ENCODE peak calls at places on chromosome 14, in six cellular contexts. F, T, C, W, A and Y are unnamed samples.

GRCh38 chr14:28630100-28630499 is 136.5 kb upstream of the FOXG1 start:
- DNase-seq in F (no peak), T (no peak), C (no peak), W (no peak), A (no peak), Y (no peak)

GRCh38 chr14:104749111-104749649 is 3.8 kb upstream of the SIVA1 start:
- DNase-seq in F (no peak), T (peak; percentile 68), C (no peak), W (peak; percentile 65), A (peak; percentile 90), Y (no peak)

GRCh38 chr14:46819117-46819516 is 167.5 kb upstream of the RPL10L start:
- DNase-seq in F (no peak), T (no peak), C (no peak), W (no peak), A (no peak), Y (no peak)

GRCh38 chr14:77043177-77043983 is 14.9 kb upstream of the IRF2BPL start:
- DNase-seq in F (no peak), T (no peak), C (no peak), W (peak; percentile 81), A (no peak), Y (peak; percentile 38)

GRCh38 chr14:65872536-65872935 is 460.0 kb downstream of the FUT8 start:
- DNase-seq in F (no peak), T (no peak), C (no peak), W (peak; percentile 18), A (no peak), Y (no peak)

GRCh38 chr14:26687438-26687837 is 89.6 kb upstream of the NOVA1 start:
- DNase-seq in F (no peak), T (no peak), C (no peak), W (no peak), A (no peak), Y (no peak)

GRCh38 chr14:94042433-94043091 is 16.4 kb downstream of the OTUB2 start:
- DNase-seq in F (no peak), T (no peak), C (no peak), W (no peak), A (no peak), Y (no peak)

GRCh38 chr14:90677484-90678045 is 138.7 kb downstream of the TTC7B start:
- DNase-seq in F (peak; percentile 21), T (no peak), C (no peak), W (peak; percentile 81), A (no peak), Y (no peak)

GRCh38 chr14:70808402-70809237 is 693 bp downstream of the MAP3K9 start:
- DNase-seq in F (peak; percentile 39), T (peak; percentile 60), C (peak; percentile 49), W (peak; percentile 36), A (no peak), Y (peak; percentile 43)

GRCh38 chr14:101598159-101598558 is 36.9 kb downstream of the DIO3 start:
- DNase-seq in F (no peak), T (peak; percentile 1), C (no peak), W (no peak), A (no peak), Y (no peak)

GRCh38 chr14:100299238-100299560 is 7.0 kb downstream of the SLC25A29 start:
- DNase-seq in F (no peak), T (no peak), C (no peak), W (no peak), A (no peak), Y (no peak)

GRCh38 chr14:49849213-49849847 is 3.3 kb downstream of the NEMF start:
- DNase-seq in F (no peak), T (no peak), C (no peak), W (peak; percentile 20), A (no peak), Y (no peak)

GRCh38 chr14:104435147-104436046 is 144.2 kb upstream of the C14orf180 start:
- DNase-seq in F (no peak), T (no peak), C (peak; percentile 4), W (no peak), A (no peak), Y (no peak)

GRCh38 chr14:101001311-101002069 is 98.0 kb upstream of the RTL1 start:
- DNase-seq in F (no peak), T (no peak), C (no peak), W (peak; percentile 47), A (peak; percentile 84), Y (no peak)

GRCh38 chr14:71430321-71431168 is 501.7 kb upstream of the RGS6 start:
- DNase-seq in F (no peak), T (no peak), C (no peak), W (no peak), A (no peak), Y (no peak)

GRCh38 chr14:74638970-74639369 is 26.9 kb upstream of the LTBP2 start:
- DNase-seq in F (no peak), T (no peak), C (no peak), W (peak; percentile 64), A (no peak), Y (no peak)

GRCh38 chr14:104777808-104778249 is 17.7 kb downstream of the AKT1 start:
- DNase-seq in F (no peak), T (no peak), C (no peak), W (no peak), A (no peak), Y (no peak)

GRCh38 chr14:73374218-73374617 is 84.1 kb downstream of the NUMB start:
- DNase-seq in F (no peak), T (no peak), C (no peak), W (no peak), A (no peak), Y (no peak)

GRCh38 chr14:73372529-73372928 is 85.8 kb downstream of the NUMB start:
- DNase-seq in F (no peak), T (no peak), C (no peak), W (no peak), A (no peak), Y (no peak)

GRCh38 chr14:73381379-73382013 is 76.8 kb downstream of the NUMB start:
- DNase-seq in F (no peak), T (no peak), C (no peak), W (no peak), A (no peak), Y (no peak)

GRCh38 chr14:73376585-73376984 is 81.8 kb downstream of the NUMB start:
- DNase-seq in F (no peak), T (no peak), C (no peak), W (no peak), A (no peak), Y (no peak)
- H3K4me3 ChIP-seq in F (no peak overlapping the region), T (no peak overlapping the region), C (no peak overlapping the region), W (no peak overlapping the region), A (no peak overlapping the region), Y (no peak overlapping the region)

GRCh38 chr14:22796087-22796707 is 19.0 kb downstream of the SLC7A7 start:
- DNase-seq in F (no peak), T (no peak), C (no peak), W (no peak), A (no peak), Y (no peak)
- H3K36me3 ChIP-seq in F (no peaks in the 10 kb centered on the region), T (no peaks in the 10 kb centered on the region), C (no peaks in the 10 kb centered on the region), W (no peaks in the 10 kb centered on the region), A (no peaks in the 10 kb centered on the region), Y (no peaks in the 10 kb centered on the region)

DNA sequence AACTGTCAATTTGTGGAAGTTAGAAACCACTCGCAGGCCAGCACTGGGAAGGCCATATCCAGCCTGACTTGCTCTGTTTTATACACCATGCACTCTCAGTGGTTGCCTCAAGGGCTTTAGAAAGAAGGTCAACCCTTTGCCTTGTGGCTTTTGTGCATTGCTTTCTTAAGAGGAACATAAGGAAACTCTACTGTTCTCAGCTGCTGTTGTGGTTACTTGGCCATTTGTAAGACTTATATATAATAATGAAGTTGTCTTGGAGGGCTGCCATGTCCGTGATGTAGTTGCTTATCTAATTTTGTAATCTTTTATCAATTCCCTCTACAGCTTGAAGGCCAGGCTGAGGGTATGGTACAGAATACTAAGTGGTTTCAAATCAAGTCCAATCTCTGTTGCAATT is 637.8 kb downstream of the DIO2 start:
- DNase-seq in F (no peak), T (no peak), C (no peak), W (no peak), A (no peak), Y (no peak)
- H3K4me3 ChIP-seq in F (no peak overlapping the region), T (no peak overlapping the region), C (no peak overlapping the region), W (no peak overlapping the region), A (no peak overlapping the region), Y (no peak overlapping the region)

DNA sequence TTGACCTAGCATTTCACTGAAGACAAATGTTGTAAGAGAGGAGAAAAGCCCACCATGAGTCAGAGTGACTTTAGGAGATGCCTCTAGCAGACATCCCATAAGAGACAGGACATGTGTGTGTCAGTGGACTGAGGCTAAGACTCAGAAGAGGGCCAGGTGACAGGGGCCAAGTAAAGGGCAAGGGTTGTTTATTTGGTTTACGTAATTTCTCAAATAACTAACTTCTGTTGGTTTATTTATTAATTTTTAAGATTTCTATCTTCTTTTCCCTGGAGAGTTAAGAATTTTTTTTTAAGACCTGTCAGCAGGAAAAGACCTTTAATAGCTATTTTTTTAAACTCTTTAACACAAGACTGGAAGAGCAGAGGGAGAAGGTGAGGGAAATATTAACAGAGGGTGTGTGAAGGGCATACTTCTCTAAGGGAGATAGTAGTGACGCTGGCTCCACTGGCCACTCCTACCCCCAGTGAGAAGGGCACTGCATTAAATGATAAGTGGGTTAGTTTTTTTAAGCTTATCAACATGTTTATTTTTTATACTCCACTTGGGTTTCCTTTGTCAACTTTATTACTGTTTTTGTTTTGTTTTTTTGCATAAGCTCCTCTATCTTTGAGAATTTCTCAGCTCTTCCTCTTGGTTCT is 3.5 kb downstream of the PNP start:
- DNase-seq in F (no peak), T (no peak), C (no peak), W (no peak), A (no peak), Y (no peak)
- H3K36me3 ChIP-seq in F (peaks cover 47% of the 10 kb centered on the region), T (no peaks in the 10 kb centered on the region), C (peaks cover 46% of the 10 kb centered on the region), W (peaks cover 55% of the 10 kb centered on the region), A (peaks cover 4% of the 10 kb centered on the region), Y (peaks cover 47% of the 10 kb centered on the region)

DNA sequence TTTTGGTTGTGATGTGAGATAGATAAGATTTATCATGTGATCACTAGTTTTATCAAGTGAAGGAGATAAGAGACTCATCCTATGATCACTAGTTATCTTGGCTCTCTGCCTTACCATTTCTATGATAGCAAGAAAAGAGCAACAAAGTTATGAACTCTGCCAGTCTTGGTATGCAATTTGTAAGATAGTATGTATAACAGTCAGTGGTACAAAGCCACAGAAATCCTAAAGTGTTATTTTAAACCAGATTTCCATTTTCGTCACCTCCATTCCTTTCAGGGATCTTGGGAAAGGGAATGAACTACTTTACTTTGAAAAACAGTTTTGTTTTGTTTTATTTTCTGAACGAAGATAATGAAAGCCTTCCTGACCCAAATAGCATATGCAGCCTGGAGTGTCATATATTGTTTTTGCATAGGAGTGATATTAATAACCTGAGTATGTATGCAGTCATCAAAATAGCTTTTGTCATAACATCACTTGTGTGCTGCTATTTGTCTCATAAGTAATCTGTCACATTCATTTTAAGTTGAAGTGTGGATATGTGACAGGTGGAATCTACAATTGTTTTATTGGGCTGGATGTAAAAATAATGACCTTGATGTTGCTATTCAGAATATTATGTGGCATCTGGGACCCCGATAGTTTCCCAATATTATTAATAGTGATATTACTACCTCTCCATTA is 35.0 kb downstream of the FLRT2 start:
- DNase-seq in F (no peak), T (no peak), C (no peak), W (no peak), A (no peak), Y (no peak)
- H3K4me3 ChIP-seq in F (no peak overlapping the region), T (no peak overlapping the region), C (no peak overlapping the region), W (no peak overlapping the region), A (no peak overlapping the region), Y (no peak overlapping the region)